ENCODE peak calls at places on chromosome 1, in ten cellular contexts. F, E, J, Z, O, P, U, V, X and Q are unnamed samples.

GRCh38 chr1:79113836-79114235 is 107.3 kb upstream of the ADGRL4 start:
- DNase-seq in P (no peak), U (no peak), V (no peak), F (no peak), Z (no peak), O (no peak), X (no peak), J (no peak), E (no peak), Q (no peak)

GRCh38 chr1:187481581-187482148 is 652.9 kb downstream of the PLA2G4A start:
- DNase-seq in O (no peak), X (no peak), J (no peak), V (no peak), E (no peak), P (no peak), Z (no peak), F (no peak), U (no peak), Q (no peak)

GRCh38 chr1:6275826-6276764 is 15.2 kb upstream of the GPR153 start:
- DNase-seq in J (no peak), O (no peak), E (peak), Z (peak), V (no peak), X (no peak), F (no peak), U (no peak), P (peak), Q (no peak)

GRCh38 chr1:159944623-159945455 is 574 bp downstream of the IGSF9 start:
- DNase-seq in X (no peak), F (no peak), J (peak), U (no peak), O (no peak), V (no peak), E (no peak), Z (no peak), P (no peak), Q (no peak)

GRCh38 chr1:160651428-160652064 is 4.7 kb upstream of the SLAMF1 start:
- DNase-seq in J (no peak), E (no peak), Z (no peak), U (no peak), F (no peak), P (no peak), O (no peak), V (no peak), X (no peak), Q (no peak)

GRCh38 chr1:44783697-44784093 is 4.3 kb downstream of the BEST4 start:
- DNase-seq in E (no peak), V (no peak), Z (no peak), F (no peak), J (no peak), X (no peak), P (no peak), U (no peak), O (no peak), Q (no peak)

GRCh38 chr1:226761322-226761721 is 22.2 kb upstream of the ITPKB start:
- DNase-seq in O (no peak), E (no peak), Z (no peak), V (no peak), X (no peak), J (no peak), F (no peak), P (no peak), U (no peak), Q (no peak)

GRCh38 chr1:154697710-154698109 is 89.7 kb upstream of the ADAR start:
- DNase-seq in F (no peak), E (no peak), J (no peak), P (peak), O (no peak), U (no peak), X (no peak), Z (no peak), V (no peak), Q (no peak)

GRCh38 chr1:182430263-182431068 is 19.5 kb upstream of the RGSL1 start:
- DNase-seq in O (no peak), X (no peak), Z (no peak), F (no peak), U (no peak), P (no peak), V (no peak), J (peak), E (no peak), Q (no peak)

GRCh38 chr1:160161965-160162705 is 10.7 kb downstream of the ATP1A4 start:
- DNase-seq in F (no peak), Z (no peak), V (no peak), X (no peak), P (no peak), J (no peak), E (peak), O (no peak), U (no peak), Q (no peak)

GRCh38 chr1:8373547-8374270 is 55.8 kb downstream of the SLC45A1 start:
- DNase-seq in F (peak), P (peak), V (peak), O (no peak), E (peak), X (peak), J (no peak), Z (peak), U (no peak), Q (no peak)

GRCh38 chr1:172220376-172220775 is 200.1 kb upstream of the C1orf105 start:
- DNase-seq in X (no peak), P (no peak), F (no peak), J (no peak), V (no peak), U (no peak), E (no peak), Z (no peak), O (no peak), Q (no peak)

GRCh38 chr1:3426956-3427535 is 27.4 kb upstream of the ARHGEF16 start:
- DNase-seq in F (no peak), P (no peak), V (no peak), U (no peak), Z (no peak), E (no peak), J (no peak), X (no peak), O (no peak), Q (no peak)

GRCh38 chr1:233097546-233098254 is 147.3 kb downstream of the NTPCR start:
- DNase-seq in P (no peak), J (no peak), F (no peak), V (no peak), E (peak), O (no peak), X (no peak), U (no peak), Z (no peak), Q (no peak)

GRCh38 chr1:15523922-15524282 is at the start of gene CASP9:
- DNase-seq in X (no peak), V (no peak), U (no peak), J (no peak), F (no peak), O (no peak), P (no peak), Z (no peak), E (no peak), Q (no peak)

GRCh38 chr1:201606581-201606980 is 67.7 kb downstream of the NAV1 start:
- DNase-seq in U (no peak), X (no peak), Z (no peak), V (no peak), J (no peak), O (no peak), P (no peak), F (no peak), E (no peak), Q (no peak)

GRCh38 chr1:15747378-15747777 is 5.1 kb downstream of the TMEM82 start:
- DNase-seq in U (no peak), Z (no peak), O (no peak), J (no peak), F (no peak), X (no peak), P (no peak), E (no peak), V (no peak), Q (no peak)

GRCh38 chr1:111203681-111204210 is 3.3 kb upstream of the DENND2D start:
- DNase-seq in O (peak), Z (peak), E (no peak), J (peak), P (no peak), X (peak), U (no peak), F (peak), V (peak), Q (no peak)

GRCh38 chr1:117592155-117592554 is 13.7 kb upstream of the TENT5C start:
- DNase-seq in P (no peak), X (no peak), F (no peak), Z (peak), E (no peak), O (no peak), V (no peak), U (no peak), J (no peak), Q (no peak)

GRCh38 chr1:153841463-153841994 is 66.3 kb downstream of the SLC27A3 start:
- DNase-seq in Z (no peak), E (peak), O (no peak), X (no peak), V (no peak), J (no peak), U (no peak), P (peak), F (no peak), Q (no peak)

GRCh38 chr1:22508991-22509390 is 54.3 kb upstream of the EPHA8 start:
- DNase-seq in P (no peak), X (no peak), O (no peak), F (no peak), E (no peak), J (no peak), V (no peak), U (no peak), Z (peak), Q (no peak)

GRCh38 chr1:36323636-36324321 is at the start of gene EVA1B:
- DNase-seq in V (peak), E (peak), U (peak), F (peak), Z (peak), X (peak), J (peak), O (peak), P (peak), Q (no peak)

GRCh38 chr1:95287078-95287477 is 53.1 kb downstream of the RWDD3 start:
- DNase-seq in J (no peak), E (no peak), V (no peak), X (no peak), U (no peak), Z (no peak), P (no peak), O (no peak), F (no peak), Q (no peak)

GRCh38 chr1:154445040-154445472 is 39.9 kb downstream of the IL6R start:
- DNase-seq in Z (no peak), J (no peak), U (no peak), X (no peak), E (peak), V (no peak), P (peak), F (no peak), O (no peak), Q (no peak)

GRCh38 chr1:156151093-156151688 is 2.2 kb upstream of the SEMA4A start:
- DNase-seq in P (no peak), U (no peak), O (no peak), E (no peak), X (no peak), J (no peak), V (peak), F (no peak), Z (no peak), Q (no peak)

GRCh38 chr1:41844255-41844654 is 74.5 kb downstream of the HIVEP3 start:
- DNase-seq in E (no peak), V (no peak), Z (no peak), U (no peak), X (no peak), P (no peak), O (no peak), J (no peak), F (no peak), Q (no peak)

GRCh38 chr1:164602480-164603093 is 43.6 kb downstream of the PBX1 start:
- DNase-seq in P (peak), V (no peak), Z (peak), J (no peak), U (no peak), O (no peak), E (peak), F (peak), X (no peak), Q (no peak)

GRCh38 chr1:16076003-16076870 is 2.8 kb upstream of the FAM131C start:
- DNase-seq in J (no peak), E (peak), P (peak), Z (no peak), O (no peak), F (no peak), X (peak), U (no peak), V (no peak), Q (peak)

GRCh38 chr1:54490361-54491248 is 57.4 kb upstream of the ACOT11 start:
- DNase-seq in P (no peak), O (no peak), J (no peak), X (no peak), U (no peak), V (no peak), Z (peak), E (no peak), F (no peak), Q (no peak)

GRCh38 chr1:149846600-149847466 is 52.5 kb upstream of the BOLA1 start:
- DNase-seq in V (no peak), P (no peak), J (no peak), X (no peak), O (no peak), E (no peak), U (no peak), Z (no peak), F (no peak), Q (no peak)

DNA sequence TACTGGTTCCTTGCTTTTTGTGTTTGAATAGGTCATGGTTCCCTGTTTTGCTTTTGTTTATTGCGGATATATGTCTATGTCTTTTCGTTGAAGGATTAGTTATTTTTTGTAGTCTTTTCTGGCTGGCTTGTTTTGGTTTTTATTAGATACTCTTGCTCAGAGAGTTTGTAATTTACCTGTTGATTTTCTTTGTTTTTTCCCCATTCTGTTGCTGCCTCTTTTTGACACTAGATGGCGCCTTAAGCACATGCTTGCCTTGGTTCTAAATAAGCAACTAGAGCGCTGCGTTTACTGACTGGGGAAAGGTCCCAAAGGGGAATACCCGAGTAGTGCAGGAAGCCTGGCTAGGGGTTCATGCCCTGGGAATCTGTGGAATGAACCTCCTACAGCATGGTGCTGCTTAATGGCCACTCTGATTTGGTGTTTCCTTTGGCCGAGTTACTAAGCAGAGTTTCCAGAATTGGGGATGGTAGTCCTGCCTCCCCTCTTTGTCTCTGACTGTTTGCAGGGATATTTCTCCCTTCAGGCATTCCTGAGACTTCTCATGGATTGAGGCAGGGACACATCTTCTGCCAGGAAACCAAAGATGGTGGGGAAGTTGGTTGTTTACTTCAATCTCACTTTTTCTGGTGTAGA is 143.2 kb downstream of the PTPRU start:
- DNase-seq in F (no peak), Z (no peak), J (no peak), E (peak), X (no peak), O (no peak), U (peak), V (no peak), P (peak), Q (no peak)
- TF ChIP-seq CTCF in F (peak), Z (peak), J (peak), E (peak), X (no peak), O (no peak), U (peak), V (no peak), P (peak), Q (no peak)

GRCh38 chr1:25338188-25338981 is at the start of gene TMEM50A:
- DNase-seq in U (peak), V (peak), P (peak), F (peak), E (peak), Z (peak), X (peak), O (peak), J (peak), Q (peak)
- TF ChIP-seq CTCF in U (no peak), V (no peak), P (no peak), F (no peak), E (no peak), Z (no peak), X (no peak), O (no peak), J (no peak), Q (no peak)

GRCh38 chr1:241423541-241424479 is 66.8 kb upstream of the RGS7 start:
- DNase-seq in E (peak), P (peak), Z (no peak), J (peak), O (no peak), V (no peak), F (no peak), X (no peak), U (peak), Q (no peak)
- TF ChIP-seq CTCF in E (no peak), P (peak), Z (no peak), J (no peak), O (no peak), V (no peak), F (no peak), X (no peak), U (peak), Q (no peak)

GRCh38 chr1:212718499-212718898 is 18.9 kb upstream of the BATF3 start:
- DNase-seq in O (no peak), Z (no peak), E (peak), J (no peak), F (no peak), X (no peak), V (no peak), U (no peak), P (no peak), Q (no peak)
- TF ChIP-seq CTCF in O (no peak), Z (no peak), E (peak), J (no peak), F (no peak), X (no peak), V (no peak), U (no peak), P (peak), Q (no peak)